ENCODE peak calls at places on chromosomes 1 and 21, in four cellular contexts. G is testis, P is body of pancreas, R is osteoblast. U is an unnamed sample. For H3K36me3 and H3K27me3, the result is how much of the 10 kb centered on the place peaks cover.

GRCh38 chr1:115112496-115113375 is 23.4 kb upstream of the TSPAN2 start:
- DNase-seq in G (peak), P (peak), R (no peak), U (peak)

GRCh38 chr1:33244809-33245186 is 11.5 kb upstream of the ZNF362 start:
- DNase-seq in G (no peak), P (no peak), R (no peak), U (no peak)

GRCh38 chr1:67732750-67733151 is 47.8 kb downstream of the GADD45A start:
- DNase-seq in G (no peak), P (no peak), R (peak), U (no peak)

GRCh38 chr1:162535501-162535900 is 26.0 kb upstream of the UAP1 start:
- DNase-seq in G (no peak), P (no peak), R (no peak), U (no peak)

GRCh38 chr1:10839188-10839770 is 42.8 kb upstream of the CASZ1 start:
- DNase-seq in G (no peak), P (no peak), R (peak), U (peak)

GRCh38 chr1:196607940-196608339 is 300 bp downstream of the KCNT2 start:
- DNase-seq in G (no peak), P (no peak), R (peak), U (peak)

GRCh38 chr21:42157606-42158310 is 61.2 kb upstream of the ABCG1 start:
- DNase-seq in G (no peak), P (no peak), R (no peak), U (no peak)

GRCh38 chr1:165843304-165843703 is 15.9 kb downstream of the UCK2 start:
- DNase-seq in G (no peak), P (no peak), R (peak), U (no peak)

GRCh38 chr1:82086739-82087138 is 286.0 kb downstream of the ADGRL2 start:
- DNase-seq in G (no peak), P (no peak), R (no peak), U (no peak)

GRCh38 chr1:30847358-30847972 is 61.1 kb downstream of the SDC3 start:
- DNase-seq in G (peak), P (peak), R (peak), U (peak)

GRCh38 chr1:63624911-63625310 is 31.7 kb downstream of the PGM1 start:
- DNase-seq in G (no peak), P (no peak), R (no peak), U (no peak)

GRCh38 chr1:77671836-77672235 is 10.6 kb downstream of the ZZZ3 start:
- DNase-seq in G (no peak), P (no peak), R (no peak), U (no peak)

GRCh38 chr1:171814692-171815091 is 26.6 kb upstream of the DNM3 start:
- DNase-seq in G (no peak), P (no peak), R (no peak), U (no peak)

GRCh38 chr1:56477164-56478111 is 101.9 kb downstream of the PLPP3 start:
- DNase-seq in G (peak), P (peak), R (peak), U (peak)

GRCh38 chr1:226821719-226822085 is 48.7 kb upstream of the PSEN2 start:
- DNase-seq in G (no peak), P (no peak), R (no peak), U (no peak)

GRCh38 chr1:211541715-211542477 is 37.1 kb downstream of the SLC30A1 start:
- DNase-seq in G (peak), P (peak), R (no peak), U (peak)

GRCh38 chr1:178155478-178156255 is 61.8 kb downstream of the RASAL2 start:
- DNase-seq in G (no peak), P (no peak), R (no peak), U (no peak)

GRCh38 chr1:30176477-30176876 is 546.9 kb downstream of the MATN1 start:
- DNase-seq in G (no peak), P (no peak), R (no peak), U (no peak)

GRCh38 chr1:110541996-110542395 is 23.0 kb upstream of the KCNA10 start:
- DNase-seq in G (no peak), P (no peak), R (no peak), U (no peak)

GRCh38 chr1:235486321-235486720 is 17.9 kb downstream of the B3GALNT2 start:
- DNase-seq in G (no peak), P (no peak), R (no peak), U (no peak)

GRCh38 chr1:13469343-13469742 is 44.5 kb downstream of the LRRC38 start:
- DNase-seq in G (no peak), P (no peak), R (no peak), U (peak)

GRCh38 chr1:51928896-51929295 is 50.4 kb upstream of the NRDC start:
- DNase-seq in G (no peak), P (no peak), R (no peak), U (no peak)

GRCh38 chr1:63575340-63575826 is 17.8 kb upstream of the PGM1 start:
- DNase-seq in G (no peak), P (no peak), R (no peak), U (no peak)

GRCh38 chr1:195173753-195174152 is 1434.5 kb downstream of the KCNT2 start:
- DNase-seq in G (no peak), P (no peak), R (no peak), U (no peak)

GRCh38 chr21:44552136-44552535 is 831 bp upstream of the KRTAP10-2 start:
- DNase-seq in G (no peak), P (no peak), R (peak), U (no peak)

GRCh38 chr1:10236405-10237156 is 26.2 kb downstream of the KIF1B start:
- DNase-seq in G (no peak), P (no peak), R (peak), U (no peak)

GRCh38 chr1:82762829-82763532 is 962.2 kb downstream of the ADGRL2 start:
- DNase-seq in G (no peak), P (no peak), R (no peak), U (no peak)

GRCh38 chr1:11980676-11980972 is 380 bp downstream of the MFN2 start:
- DNase-seq in G (no peak), P (no peak), R (no peak), U (no peak)

GRCh38 chr1:15626269-15626668 is 9.0 kb downstream of the DDI2 start:
- DNase-seq in G (no peak), P (no peak), R (no peak), U (no peak)

GRCh38 chr1:15628003-15628402 is 10.7 kb downstream of the DDI2 start:
- DNase-seq in G (no peak), P (no peak), R (no peak), U (no peak)

GRCh38 chr1:15624315-15624714 is 7.1 kb downstream of the DDI2 start:
- DNase-seq in G (no peak), P (no peak), R (no peak), U (no peak)

GRCh38 chr1:15625224-15625917 is 8.1 kb downstream of the DDI2 start:
- DNase-seq in G (no peak), P (no peak), R (no peak), U (no peak)

GRCh38 chr1:15627343-15627988 is 10.2 kb downstream of the DDI2 start:
- DNase-seq in G (no peak), P (no peak), R (no peak), U (no peak)
- H3K36me3 ChIP-seq in G (under half), P (under half), R (under half), U (under half)

GRCh38 chr1:157984469-157984868 is 9.0 kb upstream of the KIRREL1 start:
- DNase-seq in G (no peak), P (no peak), R (no peak), U (no peak)

GRCh38 chr1:157982111-157982510 is 11.3 kb upstream of the KIRREL1 start:
- DNase-seq in G (no peak), P (no peak), R (no peak), U (no peak)

GRCh38 chr1:157985473-157985872 is 8.0 kb upstream of the KIRREL1 start:
- DNase-seq in G (no peak), P (no peak), R (no peak), U (no peak)

GRCh38 chr1:157988002-157988401 is 5.4 kb upstream of the KIRREL1 start:
- DNase-seq in G (no peak), P (no peak), R (no peak), U (no peak)

GRCh38 chr1:157983787-157984186 is 9.7 kb upstream of the KIRREL1 start:
- DNase-seq in G (no peak), P (no peak), R (no peak), U (no peak)
- H3K27me3 ChIP-seq in G (under half), P (under half), R (under half), U (under half)

DNA sequence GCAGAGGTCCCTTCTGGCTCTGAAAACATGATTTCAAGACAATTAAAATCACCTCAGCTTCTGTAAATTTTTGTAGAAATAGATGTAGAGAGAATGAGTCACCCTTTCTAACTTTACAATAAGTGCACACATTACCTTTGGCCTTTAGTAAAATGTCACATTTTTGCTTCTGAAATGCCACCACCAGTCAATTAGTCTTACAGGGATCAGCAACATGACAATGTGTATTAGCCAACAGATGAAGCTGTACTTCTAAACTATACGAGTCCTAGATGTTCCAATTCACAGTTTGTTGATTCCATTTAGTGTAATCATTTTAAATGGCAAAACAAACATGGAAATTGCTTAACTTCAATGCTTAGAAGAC is 23.1 kb downstream of the C21orf91 start:
- DNase-seq in G (no peak), P (no peak), R (no peak), U (no peak)
- H3K36me3 ChIP-seq in G (under half), P (under half), R (under half), U (under half)

GRCh38 chr1:245590726-245591125 is 435.9 kb downstream of the KIF26B start:
- DNase-seq in G (no peak), P (no peak), R (no peak), U (no peak)

GRCh38 chr1:245589827-245590421 is 435.1 kb downstream of the KIF26B start:
- DNase-seq in G (no peak), P (no peak), R (no peak), U (no peak)

GRCh38 chr1:245589221-245589620 is 434.4 kb downstream of the KIF26B start:
- DNase-seq in G (no peak), P (no peak), R (no peak), U (no peak)

GRCh38 chr1:245592083-245592460 is 437.3 kb downstream of the KIF26B start:
- DNase-seq in G (no peak), P (no peak), R (no peak), U (no peak)

GRCh38 chr1:245591346-245592082 is 436.7 kb downstream of the KIF26B start:
- DNase-seq in G (no peak), P (no peak), R (peak), U (peak)
- H3K27me3 ChIP-seq in G (under half), P (under half), R (under half), U (under half)

GRCh38 chr1:186282466-186282865 is 92.6 kb downstream of the TPR start:
- DNase-seq in G (no peak), P (no peak), R (no peak), U (no peak)
- H3K36me3 ChIP-seq in G (under half), P (under half), R (under half), U (under half)